ENCODE peak calls at places on chromosomes 3 and 15, in six cellular contexts. G is NT2/D1, H is HepG2, V is H1, S is HCT116, E is GM12878. J is an unnamed sample.

GRCh38 chr3:111592941-111593340 is 2.2 kb downstream of the ZBED2 start:
- DNase-seq in G (no peak), H (no peak), V (no peak), S (no peak), E (no peak), J (no peak)

GRCh38 chr3:125003369-125003853 is 52.4 kb downstream of the HEG1 start:
- DNase-seq in G (no peak), H (peak), V (no peak), S (no peak), E (no peak), J (no peak)

GRCh38 chr15:88658972-88659931 is 20.4 kb downstream of the ISG20 start:
- DNase-seq in G (no peak), H (no peak), V (no peak), S (peak), E (no peak), J (no peak)

GRCh38 chr3:73480187-73480672 is 144.5 kb downstream of the PDZRN3 start:
- DNase-seq in G (no peak), H (no peak), V (no peak), S (no peak), E (no peak), J (no peak)

GRCh38 chr15:29516929-29517328 is 247.3 kb upstream of the NSMCE3 start:
- DNase-seq in G (no peak), H (no peak), V (no peak), S (no peak), E (no peak), J (no peak)

GRCh38 chr3:100602506-100603444 is 6.6 kb upstream of the ADGRG7 start:
- DNase-seq in G (peak), H (peak), V (no peak), S (peak), E (peak), J (no peak)

GRCh38 chr15:40358492-40359353 is 704 bp downstream of the DISP2 start:
- DNase-seq in G (no peak), H (no peak), V (no peak), S (no peak), E (no peak), J (peak)

GRCh38 chr3:20310629-20311028 is 124.6 kb upstream of the SGO1 start:
- DNase-seq in G (no peak), H (no peak), V (no peak), S (no peak), E (no peak), J (no peak)

GRCh38 chr15:89971592-89971997 is 29.5 kb upstream of the ZNF710 start:
- DNase-seq in G (peak), H (peak), V (peak), S (peak), E (peak), J (peak)

GRCh38 chr15:81107889-81108288 is 26.2 kb upstream of the CFAP161 start:
- DNase-seq in G (no peak), H (no peak), V (no peak), S (no peak), E (no peak), J (peak)

GRCh38 chr3:142947799-142948575 is 15.5 kb downstream of the PAQR9 start:
- DNase-seq in G (no peak), H (no peak), V (no peak), S (no peak), E (no peak), J (no peak)

GRCh38 chr15:45641374-45641778 is 6.5 kb downstream of the SQOR start:
- DNase-seq in G (no peak), H (peak), V (no peak), S (no peak), E (no peak), J (no peak)

GRCh38 chr3:102979202-102979601 is 544.4 kb downstream of the ZPLD1 start:
- DNase-seq in G (no peak), H (no peak), V (no peak), S (no peak), E (no peak), J (no peak)

GRCh38 chr3:36540898-36541518 is 160.7 kb downstream of the STAC start:
- DNase-seq in G (peak), H (peak), V (no peak), S (peak), E (no peak), J (no peak)

GRCh38 chr15:93035092-93035915 is 53.7 kb downstream of the RGMA start:
- DNase-seq in G (no peak), H (no peak), V (no peak), S (no peak), E (no peak), J (no peak)

GRCh38 chr15:50166216-50166615 is 15.8 kb upstream of the SLC27A2 start:
- DNase-seq in G (no peak), H (no peak), V (no peak), S (no peak), E (no peak), J (no peak)

GRCh38 chr15:66066439-66066838 is 187.1 kb downstream of the MEGF11 start:
- DNase-seq in G (no peak), H (no peak), V (no peak), S (no peak), E (no peak), J (no peak)

GRCh38 chr3:34882764-34883163 is 756.6 kb upstream of the ARPP21 start:
- DNase-seq in G (no peak), H (no peak), V (no peak), S (no peak), E (no peak), J (no peak)

GRCh38 chr3:51343918-51344687 is 41.0 kb upstream of the MANF start:
- DNase-seq in G (no peak), H (peak), V (no peak), S (peak), E (no peak), J (no peak)

GRCh38 chr3:150469031-150469930 is 61.2 kb downstream of the TSC22D2 start:
- DNase-seq in G (peak), H (peak), V (peak), S (peak), E (no peak), J (peak)

GRCh38 chr3:84039091-84039490 is 919.7 kb upstream of the CADM2 start:
- DNase-seq in G (no peak), H (no peak), V (no peak), S (no peak), E (no peak), J (no peak)

GRCh38 chr3:71048948-71049347 is 534.6 kb downstream of the FOXP1 start:
- DNase-seq in G (no peak), H (peak), V (no peak), S (no peak), E (no peak), J (no peak)

GRCh38 chr3:102715030-102715697 is 280.3 kb downstream of the ZPLD1 start:
- DNase-seq in G (no peak), H (no peak), V (no peak), S (peak), E (peak), J (no peak)

GRCh38 chr3:116388867-116389385 is 56.4 kb downstream of the LSAMP start:
- DNase-seq in G (peak), H (no peak), V (no peak), S (no peak), E (no peak), J (no peak)

GRCh38 chr3:107064445-107065060 is 312.7 kb upstream of the CCDC54 start:
- DNase-seq in G (peak), H (peak), V (peak), S (peak), E (peak), J (peak)

GRCh38 chr3:189632238-189632637 is 1.0 kb downstream of the TP63 start:
- DNase-seq in G (no peak), H (no peak), V (no peak), S (no peak), E (peak), J (no peak)

GRCh38 chr3:176914764-176915163 is 282.5 kb downstream of the TBL1XR1 start:
- DNase-seq in G (no peak), H (no peak), V (no peak), S (no peak), E (no peak), J (no peak)

GRCh38 chr3:13853978-13854296 is 25.9 kb downstream of the WNT7A start:
- DNase-seq in G (no peak), H (no peak), V (no peak), S (peak), E (no peak), J (no peak)

GRCh38 chr15:85333132-85333831 is 47.1 kb upstream of the AKAP13 start:
- DNase-seq in G (no peak), H (no peak), V (no peak), S (no peak), E (no peak), J (no peak)

DNA sequence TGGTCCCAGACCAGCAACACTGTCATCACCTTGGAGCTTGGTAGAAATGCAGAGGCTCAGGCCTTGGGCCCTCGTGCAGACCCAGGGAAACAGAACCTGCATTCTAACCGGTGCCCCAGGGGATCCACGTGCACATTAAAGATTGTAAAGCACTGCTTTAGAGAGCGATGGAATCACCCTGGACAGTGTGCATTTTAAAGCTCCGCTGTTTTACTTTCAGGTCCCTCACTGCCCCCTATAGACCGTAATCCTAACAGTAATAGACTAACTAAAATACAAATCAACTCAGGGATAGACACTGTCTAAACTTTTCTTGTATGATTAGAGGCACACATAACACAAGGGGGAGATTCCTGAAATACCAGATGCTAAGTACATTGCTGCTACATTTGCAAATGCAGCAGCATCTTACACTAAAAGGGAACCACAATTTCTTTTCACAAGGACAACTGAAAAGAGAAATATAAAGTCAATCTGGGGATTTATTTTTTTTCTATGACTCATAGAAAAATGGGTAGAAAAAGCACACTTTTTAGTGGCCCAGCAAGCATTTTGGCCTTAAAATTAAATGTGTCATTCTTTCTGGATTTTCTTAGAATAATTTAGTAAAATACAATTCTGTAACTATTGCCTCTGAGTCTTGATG is 10.5 kb upstream of the SH3GL3 start:
- DNase-seq in G (peak), H (peak), V (no peak), S (peak), E (no peak), J (peak)
- TF ChIP-seq ZNF274 in G (no peak), H (no peak), V (no peak), S (no peak), E (no peak), J (no peak)

DNA sequence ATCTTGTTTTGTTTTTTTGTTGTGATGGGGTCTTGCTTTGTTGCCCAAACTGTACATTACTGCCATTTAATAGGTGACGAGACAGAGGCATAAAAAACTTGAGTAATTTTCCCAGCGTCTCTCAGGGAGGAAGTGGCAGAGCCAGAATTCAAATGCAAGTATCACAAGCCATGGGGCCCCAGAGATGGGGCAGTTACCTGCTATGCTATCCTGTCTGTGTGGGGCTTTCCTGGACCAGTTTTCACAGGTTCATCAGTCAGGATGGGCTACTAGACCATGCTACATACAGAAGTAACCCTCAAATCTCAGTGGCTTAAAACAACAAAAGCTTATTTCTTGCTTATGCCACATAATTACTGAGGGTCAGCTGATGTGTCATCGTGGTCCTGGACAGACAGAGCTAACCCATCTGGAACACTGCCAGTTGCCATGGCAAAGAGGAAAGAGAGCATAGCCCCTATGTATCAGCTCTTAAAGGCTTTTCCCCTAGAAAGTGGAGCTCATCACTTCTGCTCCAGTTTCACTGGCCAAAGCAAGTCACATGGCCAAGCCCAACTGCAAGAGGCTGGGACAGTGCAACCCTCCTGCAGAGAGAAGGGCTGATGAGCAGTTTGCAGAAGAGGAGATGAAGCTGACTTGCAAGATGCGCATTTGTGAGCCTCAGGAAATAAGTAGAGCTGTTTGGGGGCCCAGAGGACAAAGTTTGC is 31.7 kb upstream of the SYNM start:
- DNase-seq in G (no peak), H (no peak), V (no peak), S (no peak), E (peak), J (no peak)
- TF ChIP-seq ZNF274 in G (no peak), H (no peak), V (no peak), S (no peak), E (no peak), J (no peak)

DNA sequence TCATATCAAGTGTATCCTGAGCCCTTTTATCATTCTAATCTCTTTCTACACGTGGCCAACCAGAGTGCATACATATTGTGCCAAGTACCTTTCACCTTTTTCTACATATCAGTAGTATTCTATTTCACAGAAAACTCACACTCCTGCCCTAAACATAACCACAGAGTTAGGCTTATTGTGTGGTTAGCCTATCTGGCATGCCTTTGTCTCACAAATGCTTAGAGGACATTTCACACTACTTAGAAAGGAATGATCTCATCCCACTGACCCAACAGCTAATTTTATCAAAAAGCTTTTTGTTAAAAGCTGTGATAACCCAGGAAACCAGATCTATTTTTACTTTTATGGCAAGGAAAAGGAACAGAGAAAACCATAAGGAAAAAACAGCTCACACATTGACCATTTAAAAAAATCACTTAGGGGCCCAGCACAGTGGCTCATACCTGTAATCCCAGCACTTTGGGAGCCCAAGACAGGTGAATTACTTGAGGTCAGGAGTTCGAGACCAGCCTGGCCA is 17.8 kb upstream of the MAP4 start:
- DNase-seq in G (peak), H (peak), V (no peak), S (peak), E (no peak), J (no peak)
- TF ChIP-seq ZNF274 in G (no peak), H (no peak), V (no peak), S (no peak), E (no peak), J (no peak)

DNA sequence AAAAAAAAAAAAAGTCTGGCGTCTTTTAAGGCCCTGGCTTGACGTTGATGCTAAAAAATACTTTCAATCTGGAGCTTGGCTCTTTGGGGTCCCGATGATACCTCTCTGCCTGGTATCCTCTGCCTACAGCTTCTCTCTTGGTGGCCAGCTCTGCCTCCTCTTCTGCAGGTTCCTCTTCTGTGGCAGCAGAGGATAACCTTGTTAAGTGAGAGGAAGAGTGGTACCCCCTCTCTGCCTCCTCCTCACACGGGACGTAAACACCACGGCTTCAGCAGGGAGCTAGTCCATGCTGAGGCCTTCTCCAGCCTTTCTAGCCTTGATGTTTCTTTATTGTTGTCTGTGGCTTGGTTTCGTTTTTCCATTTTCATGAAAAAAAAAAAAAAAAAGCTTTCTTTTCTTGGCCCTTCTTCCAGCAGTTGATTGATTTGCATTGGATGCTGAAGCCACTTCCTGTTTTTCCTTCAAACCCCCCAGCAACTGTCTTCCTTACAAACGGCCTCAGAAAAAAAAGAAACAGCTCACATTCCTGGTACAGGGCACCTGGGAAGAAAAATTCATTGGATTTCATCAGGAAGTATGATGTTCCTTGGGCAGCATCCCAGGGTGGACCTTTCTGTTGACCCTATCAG is 59.7 kb downstream of the RORA start:
- DNase-seq in G (no peak), H (no peak), V (no peak), S (no peak), E (no peak), J (no peak)
- TF ChIP-seq ZNF274 in G (no peak), H (no peak), V (no peak), S (no peak), E (no peak), J (no peak)

DNA sequence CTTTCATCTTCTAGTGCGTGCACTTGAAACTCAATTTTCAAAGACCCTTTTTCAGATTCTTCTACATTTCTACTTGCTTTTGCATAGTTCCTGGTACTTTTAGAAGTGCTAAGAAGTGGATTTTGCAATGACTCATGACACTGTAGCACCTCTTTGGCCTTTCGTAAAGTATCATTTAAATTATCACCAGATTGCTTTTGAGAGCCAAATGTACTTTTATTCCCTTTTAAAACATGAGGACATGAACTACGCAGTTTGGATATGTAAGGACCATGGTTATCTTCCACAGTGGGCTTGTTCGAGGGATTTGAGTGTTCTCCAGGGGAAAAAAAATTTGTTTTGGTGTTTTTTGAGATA is 40.5 kb downstream of the ZNF106 start:
- DNase-seq in G (no peak), H (no peak), V (no peak), S (no peak), E (no peak), J (no peak)
- TF ChIP-seq ZNF274 in G (no peak), H (no peak), V (no peak), S (no peak), E (no peak), J (no peak)

GRCh38 chr15:94421711-94422110 is 190.3 kb downstream of the MCTP2 start:
- DNase-seq in G (no peak), H (no peak), V (no peak), S (no peak), E (no peak), J (no peak)
- TF ChIP-seq ZNF274 in G (no peak), H (no peak), V (no peak), S (no peak), E (no peak), J (no peak)

DNA sequence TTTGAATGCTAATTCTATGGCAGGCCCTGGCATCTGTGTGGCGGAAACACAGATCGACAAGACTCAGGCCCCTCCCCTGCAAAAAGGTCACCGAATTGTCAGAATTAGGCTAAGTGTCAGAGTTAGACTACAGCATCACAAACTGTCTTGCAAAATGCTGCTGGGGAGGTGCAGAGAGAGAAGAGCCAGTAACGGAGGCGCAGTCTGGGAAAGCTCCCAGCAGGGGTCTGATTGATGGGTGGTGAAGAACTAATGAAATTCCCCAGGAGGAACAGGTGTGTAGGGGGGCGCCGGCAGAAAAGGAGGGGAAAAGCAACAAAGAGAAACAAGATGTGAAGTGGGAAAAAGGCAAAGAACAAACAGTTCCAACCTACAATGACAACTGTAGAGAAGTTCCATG is 72.7 kb upstream of the TAMM41 start:
- DNase-seq in G (no peak), H (no peak), V (no peak), S (no peak), E (no peak), J (no peak)
- TF ChIP-seq ZNF274 in G (no peak), H (no peak), V (no peak), S (no peak), E (no peak), J (no peak)